ENCODE peak calls at places on chromosome 12, in nine cellular contexts. One of them, this sample, is unnamed.

GRCh38 chr12:111304642-111305071 is 64.2 kb downstream of the PHETA1 start:
- DNase-seq in left ventricle myocardium inferior: no peak
- DNase-seq in neural crest cell: no peak
- DNase-seq in brain microvascular endothelial cell: peak
- DNase-seq in thoracic aorta: no peak
- DNase-seq in progenitor cell of endocrine pancreas: no peak
- DNase-seq in fibroblast of the aortic adventitia: peak
- DNase-seq in A549: no peak
- DNase-seq in AG10803: no peak
- DNase-seq in this sample: no peak

GRCh38 chr12:12007001-12007712 is 63.6 kb upstream of the BCL2L14 start:
- DNase-seq in left ventricle myocardium inferior: no peak
- DNase-seq in neural crest cell: no peak
- DNase-seq in brain microvascular endothelial cell: peak
- DNase-seq in thoracic aorta: no peak
- DNase-seq in progenitor cell of endocrine pancreas: no peak
- DNase-seq in fibroblast of the aortic adventitia: no peak
- DNase-seq in A549: no peak
- DNase-seq in AG10803: peak
- DNase-seq in this sample: no peak

GRCh38 chr12:118611295-118611694 is 234.9 kb downstream of the SUDS3 start:
- DNase-seq in left ventricle myocardium inferior: no peak
- DNase-seq in neural crest cell: peak
- DNase-seq in brain microvascular endothelial cell: no peak
- DNase-seq in thoracic aorta: peak
- DNase-seq in progenitor cell of endocrine pancreas: peak
- DNase-seq in fibroblast of the aortic adventitia: no peak
- DNase-seq in A549: no peak
- DNase-seq in AG10803: no peak
- DNase-seq in this sample: no peak

GRCh38 chr12:74285773-74286172 is 251.9 kb upstream of the ATXN7L3B start:
- DNase-seq in left ventricle myocardium inferior: no peak
- DNase-seq in neural crest cell: no peak
- DNase-seq in brain microvascular endothelial cell: no peak
- DNase-seq in thoracic aorta: no peak
- DNase-seq in progenitor cell of endocrine pancreas: no peak
- DNase-seq in fibroblast of the aortic adventitia: no peak
- DNase-seq in A549: no peak
- DNase-seq in AG10803: no peak
- DNase-seq in this sample: no peak

GRCh38 chr12:78419513-78419912 is 445.1 kb upstream of the SYT1 start:
- DNase-seq in left ventricle myocardium inferior: no peak
- DNase-seq in neural crest cell: no peak
- DNase-seq in brain microvascular endothelial cell: no peak
- DNase-seq in thoracic aorta: no peak
- DNase-seq in progenitor cell of endocrine pancreas: no peak
- DNase-seq in fibroblast of the aortic adventitia: no peak
- DNase-seq in A549: no peak
- DNase-seq in AG10803: no peak
- DNase-seq in this sample: no peak

GRCh38 chr12:67925077-67925476 is 64.2 kb upstream of the IFNG-AS1 start:
- DNase-seq in left ventricle myocardium inferior: no peak
- DNase-seq in neural crest cell: no peak
- DNase-seq in brain microvascular endothelial cell: no peak
- DNase-seq in thoracic aorta: no peak
- DNase-seq in progenitor cell of endocrine pancreas: no peak
- DNase-seq in fibroblast of the aortic adventitia: no peak
- DNase-seq in A549: no peak
- DNase-seq in AG10803: peak
- DNase-seq in this sample: peak

GRCh38 chr12:112904571-112904970 is 2.2 kb upstream of the OAS1 start:
- DNase-seq in left ventricle myocardium inferior: no peak
- DNase-seq in neural crest cell: no peak
- DNase-seq in brain microvascular endothelial cell: peak
- DNase-seq in thoracic aorta: no peak
- DNase-seq in progenitor cell of endocrine pancreas: no peak
- DNase-seq in fibroblast of the aortic adventitia: peak
- DNase-seq in A549: no peak
- DNase-seq in AG10803: peak
- DNase-seq in this sample: no peak

GRCh38 chr12:38424436-38424835 is 107.9 kb downstream of the ALG10B start:
- DNase-seq in left ventricle myocardium inferior: no peak
- DNase-seq in neural crest cell: no peak
- DNase-seq in brain microvascular endothelial cell: no peak
- DNase-seq in thoracic aorta: no peak
- DNase-seq in progenitor cell of endocrine pancreas: no peak
- DNase-seq in fibroblast of the aortic adventitia: no peak
- DNase-seq in A549: no peak
- DNase-seq in AG10803: no peak
- DNase-seq in this sample: no peak

GRCh38 chr12:13940466-13940865 is 40.9 kb downstream of the GRIN2B start:
- DNase-seq in left ventricle myocardium inferior: no peak
- DNase-seq in neural crest cell: no peak
- DNase-seq in brain microvascular endothelial cell: no peak
- DNase-seq in thoracic aorta: no peak
- DNase-seq in progenitor cell of endocrine pancreas: no peak
- DNase-seq in fibroblast of the aortic adventitia: no peak
- DNase-seq in A549: no peak
- DNase-seq in AG10803: no peak
- DNase-seq in this sample: no peak

GRCh38 chr12:80937391-80938238 is at the start of gene LIN7A:
- DNase-seq in left ventricle myocardium inferior: peak
- DNase-seq in neural crest cell: peak
- DNase-seq in brain microvascular endothelial cell: peak
- DNase-seq in thoracic aorta: no peak
- DNase-seq in progenitor cell of endocrine pancreas: peak
- DNase-seq in fibroblast of the aortic adventitia: peak
- DNase-seq in A549: peak
- DNase-seq in AG10803: peak
- DNase-seq in this sample: peak

GRCh38 chr12:30980886-30981662 is 54.5 kb downstream of the TSPAN11 start:
- DNase-seq in left ventricle myocardium inferior: no peak
- DNase-seq in neural crest cell: no peak
- DNase-seq in brain microvascular endothelial cell: no peak
- DNase-seq in thoracic aorta: no peak
- DNase-seq in progenitor cell of endocrine pancreas: no peak
- DNase-seq in fibroblast of the aortic adventitia: no peak
- DNase-seq in A549: no peak
- DNase-seq in AG10803: no peak
- DNase-seq in this sample: no peak

GRCh38 chr12:47963340-47964040 is at the start of gene TMEM106C:
- DNase-seq in left ventricle myocardium inferior: peak
- DNase-seq in neural crest cell: peak
- DNase-seq in brain microvascular endothelial cell: peak
- DNase-seq in thoracic aorta: peak
- DNase-seq in progenitor cell of endocrine pancreas: peak
- DNase-seq in fibroblast of the aortic adventitia: peak
- DNase-seq in A549: peak
- DNase-seq in AG10803: peak
- DNase-seq in this sample: peak

GRCh38 chr12:107581616-107582015 is 104.0 kb upstream of the PWP1 start:
- DNase-seq in left ventricle myocardium inferior: no peak
- DNase-seq in neural crest cell: no peak
- DNase-seq in brain microvascular endothelial cell: no peak
- DNase-seq in thoracic aorta: no peak
- DNase-seq in progenitor cell of endocrine pancreas: no peak
- DNase-seq in fibroblast of the aortic adventitia: no peak
- DNase-seq in A549: no peak
- DNase-seq in AG10803: no peak
- DNase-seq in this sample: no peak

DNA sequence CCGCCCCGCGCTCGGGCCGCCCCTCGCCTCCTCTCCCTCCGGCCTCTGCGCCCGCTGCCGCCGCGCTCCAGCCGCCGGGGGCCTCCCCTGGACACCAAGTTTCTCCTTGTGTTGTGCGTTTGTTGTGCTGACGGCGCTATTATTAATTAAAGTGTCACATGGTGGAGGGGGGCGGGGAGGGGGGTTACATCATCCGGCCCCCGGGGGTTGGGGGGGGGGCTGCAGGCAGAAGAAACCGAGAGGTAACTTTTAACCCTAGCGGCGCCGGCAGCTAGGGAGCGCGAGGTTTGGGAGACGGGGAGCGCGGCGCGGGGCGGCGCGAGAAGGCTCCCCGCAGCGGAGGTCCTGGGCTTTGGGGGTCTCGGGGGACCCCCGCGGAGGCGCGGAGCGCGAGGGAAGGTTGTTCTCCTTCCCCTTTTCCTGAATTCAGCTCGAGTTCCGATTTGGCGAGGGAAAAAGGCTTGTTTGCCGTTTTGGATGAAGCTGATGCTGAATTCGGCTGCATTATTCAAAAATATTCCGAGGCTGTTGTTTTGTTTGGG is at the start of gene HRK:
- DNase-seq in left ventricle myocardium inferior: no peak
- DNase-seq in neural crest cell: no peak
- DNase-seq in brain microvascular endothelial cell: no peak
- DNase-seq in thoracic aorta: no peak
- DNase-seq in progenitor cell of endocrine pancreas: peak
- DNase-seq in fibroblast of the aortic adventitia: no peak
- DNase-seq in A549: no peak
- DNase-seq in AG10803: no peak
- DNase-seq in this sample: no peak
- TF ChIP-seq CTCF in left ventricle myocardium inferior: no peak
- TF ChIP-seq CTCF in neural crest cell: no peak
- TF ChIP-seq CTCF in brain microvascular endothelial cell: no peak
- TF ChIP-seq CTCF in thoracic aorta: no peak
- TF ChIP-seq CTCF in progenitor cell of endocrine pancreas: no peak
- TF ChIP-seq CTCF in fibroblast of the aortic adventitia: no peak
- TF ChIP-seq CTCF in A549: no peak
- TF ChIP-seq CTCF in AG10803: no peak
- TF ChIP-seq CTCF in this sample: no peak

GRCh38 chr12:52673713-52674415 is 6.3 kb downstream of the KRT1 start:
- DNase-seq in left ventricle myocardium inferior: no peak
- DNase-seq in neural crest cell: no peak
- DNase-seq in brain microvascular endothelial cell: no peak
- DNase-seq in thoracic aorta: no peak
- DNase-seq in progenitor cell of endocrine pancreas: no peak
- DNase-seq in fibroblast of the aortic adventitia: no peak
- DNase-seq in A549: no peak
- DNase-seq in AG10803: no peak
- DNase-seq in this sample: no peak
- TF ChIP-seq CTCF in left ventricle myocardium inferior: no peak
- TF ChIP-seq CTCF in neural crest cell: no peak
- TF ChIP-seq CTCF in brain microvascular endothelial cell: no peak
- TF ChIP-seq CTCF in thoracic aorta: no peak
- TF ChIP-seq CTCF in progenitor cell of endocrine pancreas: no peak
- TF ChIP-seq CTCF in fibroblast of the aortic adventitia: no peak
- TF ChIP-seq CTCF in A549: no peak
- TF ChIP-seq CTCF in AG10803: no peak
- TF ChIP-seq CTCF in this sample: no peak

DNA sequence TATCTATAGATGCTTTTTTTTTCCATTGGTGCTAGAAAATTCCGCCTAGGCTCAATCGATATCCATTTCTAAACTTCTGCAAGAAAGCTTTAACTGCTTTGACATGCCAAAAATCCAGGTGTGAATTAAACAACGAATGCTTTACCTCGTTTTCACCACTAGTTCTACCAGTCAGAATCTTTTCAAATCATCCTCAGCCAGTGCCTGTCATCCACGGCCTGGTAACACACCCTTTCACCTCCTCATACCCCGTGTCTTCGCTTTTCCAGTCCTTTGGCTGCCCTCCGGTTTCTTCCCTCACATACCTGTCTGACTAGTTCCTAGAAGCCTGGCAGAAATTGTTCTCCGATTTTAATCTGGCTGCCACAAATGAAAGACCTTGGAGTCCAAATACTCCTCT is 1.4 kb upstream of the PHC1 start:
- DNase-seq in left ventricle myocardium inferior: no peak
- DNase-seq in neural crest cell: peak
- DNase-seq in brain microvascular endothelial cell: no peak
- DNase-seq in thoracic aorta: no peak
- DNase-seq in progenitor cell of endocrine pancreas: no peak
- DNase-seq in fibroblast of the aortic adventitia: no peak
- DNase-seq in A549: peak
- DNase-seq in AG10803: no peak
- DNase-seq in this sample: no peak
- TF ChIP-seq CTCF in left ventricle myocardium inferior: no peak
- TF ChIP-seq CTCF in neural crest cell: peak
- TF ChIP-seq CTCF in brain microvascular endothelial cell: peak
- TF ChIP-seq CTCF in thoracic aorta: peak
- TF ChIP-seq CTCF in progenitor cell of endocrine pancreas: peak
- TF ChIP-seq CTCF in fibroblast of the aortic adventitia: peak
- TF ChIP-seq CTCF in A549: no peak
- TF ChIP-seq CTCF in AG10803: peak
- TF ChIP-seq CTCF in this sample: no peak

DNA sequence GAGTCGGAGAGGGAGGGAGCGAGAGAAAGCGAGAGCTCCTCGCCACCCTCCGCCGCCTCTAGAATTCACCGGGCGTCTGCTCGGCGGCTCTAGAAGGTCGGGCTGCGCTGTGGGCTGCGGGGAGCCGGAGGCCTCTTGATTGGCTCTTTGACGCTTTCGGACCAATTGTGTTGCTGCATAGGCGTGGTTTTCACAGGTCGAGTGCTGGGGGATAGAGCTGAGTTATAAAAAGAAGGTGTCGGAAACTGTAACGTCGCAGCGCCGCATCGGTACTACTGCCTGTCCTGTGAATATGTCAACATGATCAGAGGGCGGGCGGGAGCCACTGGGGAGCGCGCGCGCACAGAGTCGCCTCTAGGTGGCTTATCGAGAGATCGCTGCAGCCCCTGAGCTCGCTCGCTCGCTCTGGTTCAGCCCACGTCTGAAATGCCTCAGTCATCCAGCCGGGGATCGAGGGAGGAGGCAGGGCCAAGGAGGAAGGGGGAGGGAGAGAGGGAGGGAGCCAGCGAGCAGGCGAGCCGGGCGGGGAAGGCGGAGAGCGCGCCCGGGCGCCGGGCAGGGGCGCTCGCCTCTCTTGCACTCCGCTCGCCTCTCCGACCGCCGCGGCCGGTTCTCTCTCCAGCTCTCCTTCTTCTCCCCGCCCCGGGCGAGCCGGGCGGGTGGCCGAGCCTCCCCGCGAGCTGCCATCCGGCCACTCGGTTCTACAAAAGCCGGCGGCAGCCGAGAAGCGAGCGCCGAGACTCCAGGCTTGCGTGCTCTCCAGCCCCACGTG is at the start of gene TBX3:
- DNase-seq in left ventricle myocardium inferior: peak
- DNase-seq in neural crest cell: peak
- DNase-seq in brain microvascular endothelial cell: peak
- DNase-seq in thoracic aorta: peak
- DNase-seq in progenitor cell of endocrine pancreas: peak
- DNase-seq in fibroblast of the aortic adventitia: peak
- DNase-seq in A549: peak
- DNase-seq in AG10803: peak
- DNase-seq in this sample: peak
- TF ChIP-seq CTCF in left ventricle myocardium inferior: peak
- TF ChIP-seq CTCF in neural crest cell: peak
- TF ChIP-seq CTCF in brain microvascular endothelial cell: peak
- TF ChIP-seq CTCF in thoracic aorta: peak
- TF ChIP-seq CTCF in progenitor cell of endocrine pancreas: peak
- TF ChIP-seq CTCF in fibroblast of the aortic adventitia: peak
- TF ChIP-seq CTCF in A549: peak
- TF ChIP-seq CTCF in AG10803: peak
- TF ChIP-seq CTCF in this sample: peak

GRCh38 chr12:57224973-57225679 is 4.4 kb upstream of the SHMT2 start:
- DNase-seq in left ventricle myocardium inferior: peak
- DNase-seq in neural crest cell: no peak
- DNase-seq in brain microvascular endothelial cell: no peak
- DNase-seq in thoracic aorta: no peak
- DNase-seq in progenitor cell of endocrine pancreas: no peak
- DNase-seq in fibroblast of the aortic adventitia: no peak
- DNase-seq in A549: no peak
- DNase-seq in AG10803: no peak
- DNase-seq in this sample: no peak
- TF ChIP-seq CTCF in left ventricle myocardium inferior: peak
- TF ChIP-seq CTCF in neural crest cell: peak
- TF ChIP-seq CTCF in brain microvascular endothelial cell: peak
- TF ChIP-seq CTCF in thoracic aorta: peak
- TF ChIP-seq CTCF in progenitor cell of endocrine pancreas: peak
- TF ChIP-seq CTCF in fibroblast of the aortic adventitia: peak
- TF ChIP-seq CTCF in A549: no peak
- TF ChIP-seq CTCF in AG10803: peak
- TF ChIP-seq CTCF in this sample: peak

GRCh38 chr12:125122668-125123067 is 57.4 kb downstream of the AACS start:
- DNase-seq in left ventricle myocardium inferior: no peak
- DNase-seq in neural crest cell: no peak
- DNase-seq in brain microvascular endothelial cell: no peak
- DNase-seq in thoracic aorta: no peak
- DNase-seq in progenitor cell of endocrine pancreas: no peak
- DNase-seq in fibroblast of the aortic adventitia: no peak
- DNase-seq in A549: no peak
- DNase-seq in AG10803: no peak
- DNase-seq in this sample: no peak
- TF ChIP-seq CTCF in left ventricle myocardium inferior: no peak
- TF ChIP-seq CTCF in neural crest cell: no peak
- TF ChIP-seq CTCF in brain microvascular endothelial cell: peak
- TF ChIP-seq CTCF in thoracic aorta: no peak
- TF ChIP-seq CTCF in progenitor cell of endocrine pancreas: no peak
- TF ChIP-seq CTCF in fibroblast of the aortic adventitia: no peak
- TF ChIP-seq CTCF in A549: no peak
- TF ChIP-seq CTCF in AG10803: no peak
- TF ChIP-seq CTCF in this sample: no peak